ENCODE peak calls at places on chromosomes 3 and 15, in five cellular contexts. F is Peyer's patch, M is GM13976, N is colonic mucosa, Y is uterus. H is an unnamed sample.

GRCh38 chr15:100234158-100235029 is 107.4 kb downstream of the ADAMTS17 start:
- DNase-seq in F (no peak), N (no peak), Y (no peak), M (no peak), H (no peak)

GRCh38 chr15:41568350-41569017 is 9.5 kb downstream of the TYRO3 start:
- DNase-seq in F (no peak), N (no peak), M (no peak), Y (no peak), H (no peak)

GRCh38 chr3:172143060-172143451 is 103.7 kb downstream of the FNDC3B start:
- DNase-seq in M (no peak), N (no peak), F (no peak), Y (no peak), H (no peak)

GRCh38 chr15:98308117-98308516 is 340.2 kb upstream of the IGF1R start:
- DNase-seq in M (no peak), Y (no peak), F (no peak), N (no peak), H (no peak)

GRCh38 chr15:71348597-71348996 is 233.3 kb downstream of the THSD4 start:
- DNase-seq in F (no peak), N (no peak), M (no peak), Y (no peak), H (no peak)

GRCh38 chr3:93973160-93974126 is at the start of gene PROS1:
- DNase-seq in M (peak; percentile 69), N (peak; percentile 87), Y (peak; percentile 88), F (peak; percentile 77), H (peak; percentile 56)

GRCh38 chr3:147421184-147421912 is 12.2 kb downstream of the ZIC1 start:
- DNase-seq in N (no peak), Y (no peak), F (no peak), M (peak; percentile 21), H (no peak)

GRCh38 chr15:88730751-88731150 is 72.5 kb upstream of the ACAN start:
- DNase-seq in M (no peak), F (no peak), Y (no peak), N (no peak), H (no peak)

GRCh38 chr3:138187296-138188012 is at the start of gene ARMC8:
- DNase-seq in M (no peak), N (peak; percentile 69), F (peak; percentile 86), Y (peak; percentile 25), H (peak; percentile 80)

GRCh38 chr3:45123841-45124269 is 22.3 kb downstream of the CDCP1 start:
- DNase-seq in Y (peak; percentile 82), F (no peak), M (no peak), N (no peak), H (peak; percentile 74)

GRCh38 chr3:41854956-41855355 is 106.9 kb downstream of the ULK4 start:
- DNase-seq in Y (no peak), M (no peak), N (no peak), F (no peak), H (no peak)

GRCh38 chr3:20064387-20064786 is 24.1 kb downstream of the KAT2B start:
- DNase-seq in M (no peak), F (no peak), Y (no peak), N (no peak), H (no peak)

GRCh38 chr3:5122741-5123706 is 932 bp downstream of the ARL8B start:
- DNase-seq in N (peak; percentile 35), F (peak; percentile 51), Y (peak; percentile 25), M (no peak), H (peak; percentile 63)

GRCh38 chr3:70053293-70053692 is 53.8 kb downstream of the SAMMSON start:
- DNase-seq in M (no peak), F (no peak), N (no peak), Y (no peak), H (no peak)

GRCh38 chr3:132256984-132257383 is 60.2 kb upstream of the ACP3 start:
- DNase-seq in Y (no peak), N (peak; percentile 35), F (no peak), M (no peak), H (no peak)

GRCh38 chr3:171193693-171194092 is 167.2 kb upstream of the SLC2A2 start:
- DNase-seq in N (no peak), Y (no peak), M (no peak), F (no peak), H (no peak)

GRCh38 chr3:72938471-72939265 is 50.8 kb downstream of the GXYLT2 start:
- DNase-seq in Y (peak; percentile 90), F (no peak), N (peak; percentile 44), M (peak; percentile 69), H (no peak)

GRCh38 chr15:78437107-78437761 is 782 bp upstream of the IREB2 start:
- DNase-seq in N (no peak), Y (no peak), M (peak; percentile 57), F (no peak), H (no peak)

GRCh38 chr3:132867956-132868355 is 145.7 kb upstream of the NPHP3 start:
- DNase-seq in N (no peak), F (no peak), Y (no peak), M (no peak), H (no peak)

GRCh38 chr15:45205192-45205591 is 17.4 kb upstream of the SHF start:
- DNase-seq in N (peak; percentile 82), Y (no peak), F (peak; percentile 67), M (peak; percentile 72), H (no peak)

GRCh38 chr15:22956257-22956979 is 23.8 kb downstream of the CYFIP1 start:
- DNase-seq in Y (no peak), M (no peak), F (no peak), N (no peak), H (no peak)

GRCh38 chr15:42018306-42019224 is 2.3 kb downstream of the PLA2G4E start:
- DNase-seq in Y (no peak), F (no peak), M (no peak), N (no peak), H (no peak)

GRCh38 chr15:85500729-85501128 is 120.3 kb downstream of the AKAP13 start:
- DNase-seq in M (no peak), F (no peak), Y (peak; percentile 58), N (no peak), H (no peak)

GRCh38 chr15:33194704-33195261 is at the start of gene FMN1:
- DNase-seq in M (peak; percentile 83), F (peak; percentile 97), N (peak; percentile 96), Y (peak; percentile 88), H (peak; percentile 95)

DNA sequence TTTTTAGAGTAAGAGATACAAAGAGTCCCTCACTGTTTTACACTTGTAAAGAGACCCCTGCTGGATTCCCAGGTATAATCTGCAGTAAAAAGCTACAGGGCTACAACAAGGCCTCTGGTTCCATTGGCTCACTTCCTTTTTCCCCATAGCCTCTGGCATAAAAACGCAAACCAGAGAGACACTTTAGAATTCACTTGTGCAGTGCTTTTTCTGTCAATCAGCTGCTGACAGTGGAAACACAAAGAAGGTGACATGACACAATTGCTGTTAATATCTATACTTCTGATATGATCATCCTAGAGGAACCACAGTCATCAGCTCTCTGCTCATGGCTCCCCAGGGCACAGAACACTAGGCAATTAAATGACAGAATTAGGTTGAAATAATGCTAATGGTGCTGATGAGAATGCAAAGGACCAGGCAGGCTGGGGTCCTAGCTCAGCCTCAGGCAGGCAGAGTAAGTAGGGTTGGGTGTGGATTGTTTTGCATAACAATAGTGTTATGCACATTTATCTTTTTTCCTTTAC is 667.9 kb upstream of the CFAP20DC start:
- DNase-seq in F (no peak), Y (no peak), N (no peak), M (no peak), H (no peak)
- TF ChIP-seq CTCF in F (no peak), Y (no peak), N (no peak), M (no peak), H (no peak)

GRCh38 chr3:192812736-192813383 is 85.5 kb upstream of the FGF12 start:
- DNase-seq in Y (peak; percentile 34), M (no peak), F (no peak), N (peak; percentile 44), H (no peak)
- TF ChIP-seq CTCF in Y (peak; percentile 71), M (no peak), F (no peak), N (peak; percentile 47), H (peak; percentile 28)

GRCh38 chr3:66860771-66861170 is 137.3 kb upstream of the KBTBD8 start:
- DNase-seq in M (no peak), F (no peak), N (no peak), Y (no peak), H (no peak)

GRCh38 chr3:66854752-66855151 is 143.4 kb upstream of the KBTBD8 start:
- DNase-seq in M (no peak), F (no peak), Y (no peak), N (no peak), H (no peak)

GRCh38 chr3:66863205-66864135 is 134.6 kb upstream of the KBTBD8 start:
- DNase-seq in N (no peak), M (no peak), Y (no peak), F (no peak), H (no peak)

GRCh38 chr3:66856555-66856954 is 141.6 kb upstream of the KBTBD8 start:
- DNase-seq in N (no peak), F (no peak), Y (no peak), M (no peak), H (no peak)

GRCh38 chr3:66858656-66859381 is 139.3 kb upstream of the KBTBD8 start:
- DNase-seq in F (no peak), N (no peak), Y (no peak), M (no peak), H (no peak)
- TF ChIP-seq CTCF in F (no peak), N (no peak), Y (no peak), M (no peak), H (no peak)

DNA sequence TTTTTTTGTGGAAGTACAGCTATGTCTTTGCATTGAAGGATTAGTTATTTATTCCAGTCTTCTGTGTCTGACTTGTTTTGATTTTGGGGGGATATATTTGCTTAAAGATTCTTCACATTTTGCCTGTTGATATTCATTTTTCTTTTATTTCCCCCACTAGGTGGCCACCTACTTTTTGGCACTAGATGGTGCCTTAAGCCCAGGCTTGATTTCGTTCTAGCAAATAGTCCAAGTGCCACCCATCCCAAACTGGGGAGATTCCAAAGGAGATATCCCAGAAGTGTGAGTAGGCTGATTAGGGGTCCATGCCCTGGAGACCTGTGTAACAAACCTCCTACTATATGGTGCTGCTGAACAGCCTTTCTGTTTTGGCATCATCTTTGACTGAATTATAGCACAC is 80.0 kb upstream of the SPATA16 start:
- DNase-seq in N (no peak), M (no peak), Y (no peak), F (no peak), H (no peak)
- TF ChIP-seq CTCF in N (no peak), M (no peak), Y (no peak), F (no peak), H (no peak)

DNA sequence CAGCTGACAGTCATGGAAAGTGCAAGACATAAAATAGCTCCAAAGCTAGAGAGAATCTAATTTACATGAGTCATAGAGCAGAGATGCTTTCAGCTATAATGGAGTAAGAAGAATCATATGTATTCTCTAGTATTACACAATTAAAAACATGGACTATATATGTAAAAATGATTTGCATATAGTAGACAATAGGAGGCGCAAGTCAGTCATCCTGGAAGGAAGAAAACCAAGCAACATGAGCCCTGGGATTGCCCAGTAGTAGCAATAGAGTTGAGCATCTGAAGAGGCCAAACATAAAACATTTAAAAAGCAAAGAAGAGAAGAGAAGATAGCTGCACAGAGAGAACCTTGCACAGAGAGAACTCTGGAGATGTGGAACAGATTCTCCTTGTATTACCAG is 455.0 kb downstream of the EPHA3 start:
- DNase-seq in F (no peak), M (no peak), Y (no peak), N (no peak), H (no peak)
- TF ChIP-seq CTCF in F (no peak), M (no peak), Y (no peak), N (no peak), H (no peak)

GRCh38 chr3:118734664-118735063 is 300.0 kb downstream of the IGSF11 start:
- DNase-seq in F (no peak), N (no peak), Y (no peak), M (no peak), H (no peak)

GRCh38 chr3:118740722-118741290 is 293.8 kb downstream of the IGSF11 start:
- DNase-seq in F (no peak), M (no peak), N (no peak), Y (no peak), H (no peak)

GRCh38 chr3:118736107-118736506 is 298.5 kb downstream of the IGSF11 start:
- DNase-seq in M (no peak), N (no peak), F (no peak), Y (no peak), H (no peak)
- TF ChIP-seq CTCF in M (no peak), N (no peak), F (no peak), Y (no peak), H (no peak)

H was measured in CD14-positive monocyte.